ENCODE peak calls at places on chromosomes 7 and 10, in four cellular contexts. One of them, this sample, is unnamed.

GRCh38 chr10:49128854-49129253 is 5.0 kb downstream of the FAM170B start:
- DNase-seq in GM12878: no peak
- DNase-seq in transverse colon: no peak
- DNase-seq in upper lobe of left lung: no peak
- DNase-seq in this sample: no peak

GRCh38 chr7:11130012-11130411 is 156.3 kb downstream of the PHF14 start:
- DNase-seq in GM12878: no peak
- DNase-seq in transverse colon: no peak
- DNase-seq in upper lobe of left lung: no peak
- DNase-seq in this sample: no peak

GRCh38 chr10:84837877-84838276 is 509.5 kb downstream of the CCSER2 start:
- DNase-seq in GM12878: no peak
- DNase-seq in transverse colon: no peak
- DNase-seq in upper lobe of left lung: no peak
- DNase-seq in this sample: no peak

GRCh38 chr10:88066319-88066718 is 202.9 kb downstream of the PTEN start:
- DNase-seq in GM12878: no peak
- DNase-seq in transverse colon: no peak
- DNase-seq in upper lobe of left lung: no peak
- DNase-seq in this sample: no peak

GRCh38 chr10:24886281-24886680 is 66.1 kb downstream of the PRTFDC1 start:
- DNase-seq in GM12878: no peak
- DNase-seq in transverse colon: peak; percentile 27
- DNase-seq in upper lobe of left lung: no peak
- DNase-seq in this sample: peak; percentile 76

GRCh38 chr7:23062452-23062851 is 43.1 kb upstream of the KLHL7 start:
- DNase-seq in GM12878: no peak
- DNase-seq in transverse colon: no peak
- DNase-seq in upper lobe of left lung: no peak
- DNase-seq in this sample: no peak

GRCh38 chr10:122044045-122044661 is 55.2 kb downstream of the TACC2 start:
- DNase-seq in GM12878: no peak
- DNase-seq in transverse colon: peak; percentile 32
- DNase-seq in upper lobe of left lung: no peak
- DNase-seq in this sample: no peak

GRCh38 chr7:76089865-76090495 is 42.1 kb downstream of the MDH2 start:
- DNase-seq in GM12878: peak; percentile 8
- DNase-seq in transverse colon: no peak
- DNase-seq in upper lobe of left lung: no peak
- DNase-seq in this sample: peak; percentile 81

GRCh38 chr10:11208908-11209809 is 191.5 kb downstream of the CELF2 start:
- DNase-seq in GM12878: no peak
- DNase-seq in transverse colon: no peak
- DNase-seq in upper lobe of left lung: no peak
- DNase-seq in this sample: no peak

GRCh38 chr7:135188298-135188984 is 17.9 kb upstream of the CYREN start:
- DNase-seq in GM12878: no peak
- DNase-seq in transverse colon: no peak
- DNase-seq in upper lobe of left lung: no peak
- DNase-seq in this sample: peak; percentile 19

GRCh38 chr10:69750011-69750373 is 51.7 kb upstream of the COL13A1 start:
- DNase-seq in GM12878: no peak
- DNase-seq in transverse colon: no peak
- DNase-seq in upper lobe of left lung: no peak
- DNase-seq in this sample: no peak

GRCh38 chr10:118042827-118043242 is 3.9 kb downstream of the RAB11FIP2 start:
- DNase-seq in GM12878: no peak
- DNase-seq in transverse colon: no peak
- DNase-seq in upper lobe of left lung: no peak
- DNase-seq in this sample: no peak

GRCh38 chr10:4082851-4083250 is 297.8 kb upstream of the KLF6 start:
- DNase-seq in GM12878: no peak
- DNase-seq in transverse colon: no peak
- DNase-seq in upper lobe of left lung: no peak
- DNase-seq in this sample: no peak

GRCh38 chr10:75250934-75251333 is 15.2 kb upstream of the COMTD1 start:
- DNase-seq in GM12878: no peak
- DNase-seq in transverse colon: peak; percentile 29
- DNase-seq in upper lobe of left lung: no peak
- DNase-seq in this sample: no peak

GRCh38 chr10:101569465-101569837 is 18.6 kb downstream of the POLL start:
- DNase-seq in GM12878: no peak
- DNase-seq in transverse colon: no peak
- DNase-seq in upper lobe of left lung: no peak
- DNase-seq in this sample: no peak

GRCh38 chr10:49293208-49293603 is 5.8 kb upstream of the C10orf71 start:
- DNase-seq in GM12878: no peak
- DNase-seq in transverse colon: no peak
- DNase-seq in upper lobe of left lung: no peak
- DNase-seq in this sample: no peak

GRCh38 chr7:142813262-142813661 is 41.6 kb upstream of the EPHB6 start:
- DNase-seq in GM12878: no peak
- DNase-seq in transverse colon: no peak
- DNase-seq in upper lobe of left lung: no peak
- DNase-seq in this sample: no peak

GRCh38 chr10:17219024-17219423 is 9.0 kb upstream of the VIM start:
- DNase-seq in GM12878: no peak
- DNase-seq in transverse colon: no peak
- DNase-seq in upper lobe of left lung: no peak
- DNase-seq in this sample: no peak

GRCh38 chr10:125114761-125115391 is 45.5 kb downstream of the CTBP2 start:
- DNase-seq in GM12878: no peak
- DNase-seq in transverse colon: no peak
- DNase-seq in upper lobe of left lung: no peak
- DNase-seq in this sample: no peak

GRCh38 chr10:101778781-101779543 is 3.0 kb upstream of the FGF8 start:
- DNase-seq in GM12878: no peak
- DNase-seq in transverse colon: peak; percentile 70
- DNase-seq in upper lobe of left lung: no peak
- DNase-seq in this sample: peak; percentile 68

GRCh38 chr10:110512461-110513187 is 14.9 kb downstream of the DUSP5 start:
- DNase-seq in GM12878: no peak
- DNase-seq in transverse colon: no peak
- DNase-seq in upper lobe of left lung: peak; percentile 36
- DNase-seq in this sample: no peak

GRCh38 chr10:121792198-121792597 is 135.6 kb downstream of the ATE1 start:
- DNase-seq in GM12878: no peak
- DNase-seq in transverse colon: no peak
- DNase-seq in upper lobe of left lung: no peak
- DNase-seq in this sample: no peak

GRCh38 chr7:21939136-21939857 is 6.4 kb downstream of the CDCA7L start:
- DNase-seq in GM12878: peak; percentile 82
- DNase-seq in transverse colon: no peak
- DNase-seq in upper lobe of left lung: peak; percentile 36
- DNase-seq in this sample: no peak

GRCh38 chr10:83165164-83165563 is 974.1 kb upstream of the GHITM start:
- DNase-seq in GM12878: no peak
- DNase-seq in transverse colon: no peak
- DNase-seq in upper lobe of left lung: no peak
- DNase-seq in this sample: no peak
- TF ChIP-seq POLR2A in GM12878: no peak
- TF ChIP-seq POLR2A in transverse colon: no peak
- TF ChIP-seq POLR2A in upper lobe of left lung: no peak
- TF ChIP-seq POLR2A in this sample: no peak

GRCh38 chr10:21458496-21458895 is 67.0 kb downstream of the SKIDA1 start:
- DNase-seq in GM12878: no peak
- DNase-seq in transverse colon: no peak
- DNase-seq in upper lobe of left lung: no peak
- DNase-seq in this sample: no peak

GRCh38 chr10:21452203-21452602 is 73.3 kb downstream of the SKIDA1 start:
- DNase-seq in GM12878: no peak
- DNase-seq in transverse colon: no peak
- DNase-seq in upper lobe of left lung: no peak
- DNase-seq in this sample: no peak

DNA sequence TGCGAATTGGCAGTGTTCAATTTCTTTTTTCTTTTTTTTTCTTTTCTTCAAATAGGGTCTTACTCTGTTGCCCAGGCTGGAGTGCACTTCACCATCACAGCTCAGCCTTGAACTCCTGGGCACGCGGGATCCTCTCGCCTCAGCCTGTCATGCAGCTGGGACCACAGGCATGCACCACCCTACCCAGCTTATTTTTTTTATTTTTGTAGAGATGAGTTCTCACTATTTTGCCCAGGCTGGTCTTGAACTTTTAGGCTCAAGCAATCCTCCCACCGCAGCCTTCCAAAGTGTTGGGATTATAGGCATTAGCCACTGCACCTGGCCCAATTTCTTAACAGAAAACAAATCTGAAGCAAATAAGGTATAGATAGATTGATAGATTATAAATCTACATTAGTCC is 69.3 kb downstream of the SKIDA1 start:
- DNase-seq in GM12878: no peak
- DNase-seq in transverse colon: no peak
- DNase-seq in upper lobe of left lung: no peak
- DNase-seq in this sample: no peak
- TF ChIP-seq POLR2AphosphoS5 in GM12878: no peak
- TF ChIP-seq POLR2AphosphoS5 in transverse colon: no peak
- TF ChIP-seq POLR2AphosphoS5 in upper lobe of left lung: no peak
- TF ChIP-seq POLR2AphosphoS5 in this sample: no peak

GRCh38 chr10:46539596-46540411 is 16.7 kb downstream of the GPRIN2 start:
- DNase-seq in GM12878: no peak
- DNase-seq in transverse colon: peak; percentile 15
- DNase-seq in upper lobe of left lung: peak; percentile 46
- DNase-seq in this sample: peak; percentile 48

GRCh38 chr10:46540412-46541016 is 15.9 kb downstream of the GPRIN2 start:
- DNase-seq in GM12878: no peak
- DNase-seq in transverse colon: peak; percentile 15
- DNase-seq in upper lobe of left lung: peak; percentile 20
- DNase-seq in this sample: peak; percentile 29

GRCh38 chr10:46541735-46542566 is 14.5 kb downstream of the GPRIN2 start:
- DNase-seq in GM12878: no peak
- DNase-seq in transverse colon: peak; percentile 11
- DNase-seq in upper lobe of left lung: peak; percentile 23
- DNase-seq in this sample: peak; percentile 25

GRCh38 chr10:46542567-46543323 is 13.7 kb downstream of the GPRIN2 start:
- DNase-seq in GM12878: no peak
- DNase-seq in transverse colon: peak; percentile 8
- DNase-seq in upper lobe of left lung: peak; percentile 20
- DNase-seq in this sample: peak; percentile 26

DNA sequence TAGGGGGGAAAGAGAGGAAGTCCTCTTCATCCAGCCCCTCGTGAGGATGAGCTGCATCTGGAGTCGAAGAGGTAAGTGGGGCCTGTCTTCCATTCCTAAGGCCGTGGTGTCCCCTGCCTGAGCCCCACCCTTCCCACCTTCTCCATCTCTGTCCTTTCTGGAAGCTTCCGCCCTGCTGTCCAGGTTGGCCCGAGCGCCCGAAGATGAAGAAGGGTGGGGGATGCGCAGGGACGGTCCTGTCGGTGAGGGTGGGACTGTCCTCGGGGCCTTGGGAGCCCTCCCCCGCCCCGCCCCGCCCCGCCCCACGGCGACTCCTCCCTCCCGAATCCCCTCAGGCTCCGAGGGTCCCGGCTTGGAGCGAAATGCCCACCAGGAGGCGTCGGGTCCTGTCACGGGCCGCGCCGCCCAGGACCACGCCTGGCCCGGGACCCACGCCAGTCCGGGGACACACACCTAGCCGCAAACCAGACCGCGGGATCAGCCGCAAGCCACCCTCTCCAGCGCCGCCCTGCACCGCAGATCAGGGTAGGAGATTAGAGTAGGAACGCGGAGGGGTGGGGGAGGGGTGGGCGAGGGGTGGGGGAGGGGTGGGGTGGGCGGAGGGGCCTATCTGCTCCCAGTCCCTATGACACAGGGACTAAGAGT is 15.3 kb downstream of the GPRIN2 start:
- DNase-seq in GM12878: no peak
- DNase-seq in transverse colon: peak; percentile 60
- DNase-seq in upper lobe of left lung: peak; percentile 56
- DNase-seq in this sample: peak; percentile 69
- TF ChIP-seq CTCF in GM12878: no peak
- TF ChIP-seq CTCF in transverse colon: peak; percentile 13
- TF ChIP-seq CTCF in upper lobe of left lung: no peak
- TF ChIP-seq CTCF in this sample: no peak

DNA sequence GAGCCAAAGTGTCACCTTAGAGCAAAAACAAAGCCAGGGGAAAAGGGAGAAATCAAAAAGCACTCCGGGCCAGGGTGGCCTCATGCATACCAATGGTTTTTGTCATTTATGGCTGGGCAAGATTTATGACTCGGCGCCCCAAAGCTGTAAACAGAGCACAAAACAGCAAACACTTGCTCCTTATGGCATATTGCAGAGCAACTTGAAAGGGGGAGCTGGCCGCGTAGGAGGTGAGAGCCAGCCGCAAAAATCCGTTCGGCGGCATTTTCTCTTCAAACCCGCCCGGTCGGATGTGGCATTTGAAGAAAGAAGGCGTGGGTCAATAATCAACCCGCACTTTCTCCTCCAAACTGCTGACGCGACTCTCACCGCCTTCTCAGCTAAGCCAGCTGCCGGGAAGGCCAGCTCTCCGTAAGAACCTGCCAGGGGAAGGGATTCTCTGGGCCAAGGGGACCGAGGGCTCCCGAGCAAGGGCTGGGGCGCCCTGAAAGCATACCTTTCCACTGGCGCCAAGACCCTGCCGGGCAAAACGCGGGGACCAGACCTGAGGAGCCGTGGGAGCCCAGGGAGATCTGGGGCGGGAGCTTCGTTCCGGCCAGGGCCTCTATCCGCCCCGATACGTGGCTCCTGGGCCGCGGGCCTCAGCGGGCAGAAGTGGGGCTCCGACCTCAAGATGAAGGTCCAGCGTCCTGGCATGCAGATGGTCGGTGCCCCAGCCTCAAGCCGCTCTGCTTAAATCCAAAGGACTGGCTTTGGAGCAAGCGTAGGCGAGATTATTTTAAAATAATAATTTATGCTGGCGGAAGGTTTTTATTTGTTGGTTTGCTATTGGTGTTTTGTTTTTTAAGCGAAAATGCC is 12.9 kb upstream of the HOXA2 start:
- DNase-seq in GM12878: no peak
- DNase-seq in transverse colon: peak; percentile 75
- DNase-seq in upper lobe of left lung: no peak
- DNase-seq in this sample: no peak
- TF ChIP-seq POLR2A in GM12878: no peak
- TF ChIP-seq POLR2A in transverse colon: peak; percentile 65
- TF ChIP-seq POLR2A in upper lobe of left lung: no peak
- TF ChIP-seq POLR2A in this sample: no peak

This sample was measured in stomach.